ENCODE peak calls at places on chromosomes 7 and 10, in five cellular contexts. D, J, B, V and S are unnamed samples.

GRCh38 chr7:116511552-116512523 is 12.3 kb downstream of the CAV2 start:
- DNase-seq in D (no peak), B (no peak), V (no peak), J (no peak), S (no peak)

GRCh38 chr10:1344846-1345245 is 288.7 kb downstream of the WDR37 start:
- DNase-seq in J (no peak), D (no peak), V (no peak), B (no peak), S (no peak)

GRCh38 chr7:114988755-114989154 is 66.9 kb downstream of the MDFIC start:
- DNase-seq in V (peak), J (no peak), D (no peak), B (no peak), S (no peak)

GRCh38 chr7:144709066-144709465 is 126.8 kb downstream of the TPK1 start:
- DNase-seq in B (no peak), D (no peak), J (no peak), V (no peak), S (no peak)

GRCh38 chr10:47420305-47421056 is 36.4 kb upstream of the ZNF488 start:
- DNase-seq in J (no peak), V (no peak), D (no peak), B (no peak), S (no peak)

GRCh38 chr7:45031829-45032228 is 31.8 kb downstream of the CCM2 start:
- DNase-seq in B (no peak), V (no peak), J (no peak), D (no peak), S (no peak)

GRCh38 chr7:128347573-128348147 is 4.0 kb upstream of the RBM28 start:
- DNase-seq in D (peak), J (no peak), V (peak), B (peak), S (no peak)

GRCh38 chr7:68720722-68721121 is 877.6 kb upstream of the AUTS2 start:
- DNase-seq in V (no peak), D (no peak), B (no peak), J (no peak), S (no peak)

GRCh38 chr7:149494738-149495368 is 2.8 kb downstream of the ZNF746 start:
- DNase-seq in J (no peak), B (no peak), V (no peak), D (no peak), S (no peak)